ENCODE peak calls at places on chromosome 21, in five cellular contexts. W is C1 segment of cervical spinal cord, U is activated gamma-delta T cell treated with Interleukin-2 at 50 U/mL for 16 hours, A is NCI-H510A, N is OCI-LY7. G is an unnamed sample.

GRCh38 chr21:31347435-31348032 is 3.5 kb upstream of the TIAM1 start:
- DNase-seq in W (no peak), U (no peak), A (no peak), N (peak; percentile 35), G (peak; percentile 61)

GRCh38 chr21:34221331-34222030 is 142.3 kb upstream of the KCNE2 start:
- DNase-seq in W (no peak), U (no peak), A (no peak), N (no peak), G (no peak)

GRCh38 chr21:15730484-15731242 is 881 bp downstream of the USP25 start:
- DNase-seq in W (no peak), U (no peak), A (no peak), N (peak; percentile 28), G (peak; percentile 75)

GRCh38 chr21:43864313-43864805 is 664 bp upstream of the AGPAT3 start:
- DNase-seq in W (no peak), U (no peak), A (peak; percentile 50), N (no peak), G (peak; percentile 61)

GRCh38 chr21:46325073-46325912 is 1.3 kb downstream of the PCNT start:
- DNase-seq in W (no peak), U (peak; percentile 19), A (peak; percentile 37), N (peak; percentile 60), G (peak; percentile 83)

GRCh38 chr21:36210779-36211659 is 54.4 kb downstream of the DOP1B start:
- DNase-seq in W (no peak), U (no peak), A (no peak), N (no peak), G (no peak)

GRCh38 chr21:35738342-35738961 is 321.9 kb downstream of the SETD4 start:
- DNase-seq in W (no peak), U (no peak), A (no peak), N (no peak), G (no peak)

GRCh38 chr21:44980562-44981489 is 41.0 kb downstream of the SLX9 start:
- DNase-seq in W (no peak), U (no peak), A (no peak), N (no peak), G (no peak)

GRCh38 chr21:41964171-41964570 is 10.4 kb upstream of the C2CD2 start:
- DNase-seq in W (no peak), U (no peak), A (no peak), N (no peak), G (no peak)

GRCh38 chr21:34640858-34641257 is 25.9 kb upstream of the RCAN1 start:
- DNase-seq in W (no peak), U (no peak), A (no peak), N (no peak), G (no peak)

GRCh38 chr21:41615613-41616012 is 107.7 kb upstream of the TMPRSS2 start:
- DNase-seq in W (no peak), U (no peak), A (no peak), N (no peak), G (no peak)

GRCh38 chr21:44697811-44698734 is 1.1 kb downstream of the KRTAP10-12 start:
- DNase-seq in W (no peak), U (no peak), A (no peak), N (no peak), G (no peak)

GRCh38 chr21:42532466-42533181 is 19.0 kb downstream of the SLC37A1 start:
- DNase-seq in W (no peak), U (no peak), A (no peak), N (peak; percentile 84), G (no peak)

GRCh38 chr21:32300117-32300681 is 1.5 kb downstream of the MRAP start:
- DNase-seq in W (no peak), U (no peak), A (no peak), N (no peak), G (no peak)

GRCh38 chr21:33278736-33279135 is 12.6 kb downstream of the IL10RB start:
- DNase-seq in W (no peak), U (no peak), A (no peak), N (no peak), G (no peak)

GRCh38 chr21:29423051-29423450 is 124.3 kb downstream of the BACH1 start:
- DNase-seq in W (no peak), U (no peak), A (no peak), N (no peak), G (peak; percentile 56)

GRCh38 chr21:15015622-15016471 is 49.0 kb downstream of the NRIP1 start:
- DNase-seq in W (no peak), U (no peak), A (no peak), N (no peak), G (no peak)

GRCh38 chr21:40990366-40990765 is 143.4 kb upstream of the DSCAM start:
- DNase-seq in W (no peak), U (no peak), A (no peak), N (no peak), G (no peak)

GRCh38 chr21:34187935-34188334 is 114.6 kb downstream of the MRPS6 start:
- DNase-seq in W (no peak), U (no peak), A (no peak), N (no peak), G (no peak)

GRCh38 chr21:22710725-22711124 is 1712.5 kb downstream of the NCAM2 start:
- DNase-seq in W (no peak), U (no peak), A (no peak), N (no peak), G (no peak)

GRCh38 chr21:39523398-39523797 is 71.6 kb downstream of the SH3BGR start:
- DNase-seq in W (no peak), U (no peak), A (no peak), N (no peak), G (no peak)

GRCh38 chr21:45923146-45923545 is 58.4 kb upstream of the COL6A1 start:
- DNase-seq in W (no peak), U (peak; percentile 73), A (no peak), N (no peak), G (no peak)

GRCh38 chr21:45080639-45081414 is 6.4 kb downstream of the ADARB1 start:
- DNase-seq in W (no peak), U (no peak), A (no peak), N (no peak), G (no peak)

GRCh38 chr21:19853709-19854575 is 1144.3 kb upstream of the NCAM2 start:
- DNase-seq in W (no peak), U (no peak), A (no peak), N (no peak), G (peak; percentile 62)

GRCh38 chr21:28789571-28789970 is 203.1 kb downstream of the LTN1 start:
- DNase-seq in W (no peak), U (no peak), A (no peak), N (no peak), G (no peak)

GRCh38 chr21:45054927-45055612 is 19.3 kb upstream of the ADARB1 start:
- DNase-seq in W (no peak), U (no peak), A (no peak), N (peak; percentile 24), G (no peak)

GRCh38 chr21:38136201-38136600 is 120.6 kb upstream of the KCNJ15 start:
- DNase-seq in W (no peak), U (no peak), A (no peak), N (no peak), G (no peak)

GRCh38 chr21:42392731-42393442 is 3.0 kb downstream of the TMPRSS3 start:
- DNase-seq in W (no peak), U (no peak), A (no peak), N (no peak), G (no peak)

GRCh38 chr21:36990508-36991205 is 15.8 kb upstream of the RIPPLY3 start:
- DNase-seq in W (no peak), U (no peak), A (no peak), N (peak; percentile 14), G (peak; percentile 37)

GRCh38 chr21:39456665-39457064 is 4.9 kb downstream of the SH3BGR start:
- DNase-seq in W (no peak), U (no peak), A (no peak), N (no peak), G (peak; percentile 19)

GRCh38 chr21:25790122-25790951 is 55.6 kb downstream of the GABPA start:
- DNase-seq in W (no peak), U (no peak), A (no peak), N (peak; percentile 28), G (peak; percentile 58)

GRCh38 chr21:31201144-31201543 is 142.9 kb downstream of the TIAM1 start:
- DNase-seq in W (no peak), U (no peak), A (no peak), N (no peak), G (no peak)

GRCh38 chr21:42496839-42497202 is 797 bp upstream of the RSPH1 start:
- DNase-seq in W (no peak), U (no peak), A (no peak), N (no peak), G (peak; percentile 60)

GRCh38 chr21:45643021-45643980 is at the start of gene PCBP3:
- DNase-seq in W (peak; percentile 69), U (peak; percentile 83), A (peak; percentile 92), N (peak; percentile 98), G (peak; percentile 99)

GRCh38 chr21:41706678-41707077 is 60.2 kb downstream of the RIPK4 start:
- DNase-seq in W (no peak), U (no peak), A (no peak), N (no peak), G (no peak)

GRCh38 chr21:34986561-34987533 is 62.3 kb downstream of the RUNX1 start:
- DNase-seq in W (no peak), U (peak; percentile 59), A (no peak), N (no peak), G (no peak)

GRCh38 chr21:42315296-42315891 is at the start of gene TFF3:
- DNase-seq in W (no peak), U (no peak), A (peak; percentile 95), N (no peak), G (no peak)